ENCODE peak calls at places on chromosomes 13 and 19, in five cellular contexts. One of them, this sample, is unnamed.

GRCh38 chr13:97018029-97018819 is 23.9 kb upstream of the OXGR1 start:
- DNase-seq in OCI-LY7: peak
- DNase-seq in GM23338: peak
- DNase-seq in GM23248: peak
- DNase-seq in neural progenitor cell: peak
- DNase-seq in this sample: peak

GRCh38 chr13:86608739-86609138 is 809.5 kb upstream of the SLITRK6 start:
- DNase-seq in OCI-LY7: no peak
- DNase-seq in GM23338: no peak
- DNase-seq in GM23248: no peak
- DNase-seq in neural progenitor cell: no peak
- DNase-seq in this sample: no peak

GRCh38 chr19:44278181-44278690 is 18.6 kb downstream of the ZNF233 start:
- DNase-seq in OCI-LY7: no peak
- DNase-seq in GM23338: no peak
- DNase-seq in GM23248: peak
- DNase-seq in neural progenitor cell: no peak
- DNase-seq in this sample: no peak

GRCh38 chr13:52846567-52847321 is 1.7 kb downstream of the PCDH8 start:
- DNase-seq in OCI-LY7: no peak
- DNase-seq in GM23338: peak
- DNase-seq in GM23248: peak
- DNase-seq in neural progenitor cell: peak
- DNase-seq in this sample: peak

GRCh38 chr19:29966594-29967249 is 24.7 kb downstream of the URI1 start:
- DNase-seq in OCI-LY7: peak
- DNase-seq in GM23338: peak
- DNase-seq in GM23248: peak
- DNase-seq in neural progenitor cell: no peak
- DNase-seq in this sample: no peak

GRCh38 chr19:55459950-55460657 is 1.3 kb downstream of the ISOC2 start:
- DNase-seq in OCI-LY7: no peak
- DNase-seq in GM23338: no peak
- DNase-seq in GM23248: peak
- DNase-seq in neural progenitor cell: no peak
- DNase-seq in this sample: no peak

GRCh38 chr19:5354403-5354802 is 13.8 kb upstream of the PTPRS start:
- DNase-seq in OCI-LY7: no peak
- DNase-seq in GM23338: peak
- DNase-seq in GM23248: peak
- DNase-seq in neural progenitor cell: peak
- DNase-seq in this sample: no peak

GRCh38 chr19:35596366-35596999 is 10.5 kb downstream of the PMIS2 start:
- DNase-seq in OCI-LY7: peak
- DNase-seq in GM23338: peak
- DNase-seq in GM23248: no peak
- DNase-seq in neural progenitor cell: no peak
- DNase-seq in this sample: no peak

GRCh38 chr13:113093580-113094409 is 11.8 kb upstream of the F7 start:
- DNase-seq in OCI-LY7: no peak
- DNase-seq in GM23338: no peak
- DNase-seq in GM23248: no peak
- DNase-seq in neural progenitor cell: no peak
- DNase-seq in this sample: no peak

GRCh38 chr13:111943229-111943795 is 123.6 kb upstream of the SOX1 start:
- DNase-seq in OCI-LY7: no peak
- DNase-seq in GM23338: no peak
- DNase-seq in GM23248: no peak
- DNase-seq in neural progenitor cell: no peak
- DNase-seq in this sample: no peak

GRCh38 chr13:53001871-53002270 is 26.7 kb upstream of the OLFM4 start:
- DNase-seq in OCI-LY7: no peak
- DNase-seq in GM23338: no peak
- DNase-seq in GM23248: no peak
- DNase-seq in neural progenitor cell: no peak
- DNase-seq in this sample: no peak

GRCh38 chr19:49098795-49099194 is 13.5 kb downstream of the SNRNP70 start:
- DNase-seq in OCI-LY7: no peak
- DNase-seq in GM23338: no peak
- DNase-seq in GM23248: no peak
- DNase-seq in neural progenitor cell: no peak
- DNase-seq in this sample: no peak

GRCh38 chr19:51971624-51972023 is 15.0 kb downstream of the ZNF350 start:
- DNase-seq in OCI-LY7: peak
- DNase-seq in GM23338: peak
- DNase-seq in GM23248: peak
- DNase-seq in neural progenitor cell: peak
- DNase-seq in this sample: no peak

GRCh38 chr19:35224681-35225604 is 3.6 kb downstream of the FAM187B start:
- DNase-seq in OCI-LY7: peak
- DNase-seq in GM23338: peak
- DNase-seq in GM23248: no peak
- DNase-seq in neural progenitor cell: no peak
- DNase-seq in this sample: no peak

GRCh38 chr13:52809310-52809769 is 39.1 kb downstream of the PCDH8 start:
- DNase-seq in OCI-LY7: peak
- DNase-seq in GM23338: peak
- DNase-seq in GM23248: peak
- DNase-seq in neural progenitor cell: peak
- DNase-seq in this sample: peak

GRCh38 chr19:39133431-39134270 is 8.1 kb downstream of the PAK4 start:
- DNase-seq in OCI-LY7: no peak
- DNase-seq in GM23338: peak
- DNase-seq in GM23248: no peak
- DNase-seq in neural progenitor cell: peak
- DNase-seq in this sample: no peak

GRCh38 chr13:67967031-67967430 is 736.9 kb upstream of the PCDH9 start:
- DNase-seq in OCI-LY7: no peak
- DNase-seq in GM23338: no peak
- DNase-seq in GM23248: no peak
- DNase-seq in neural progenitor cell: no peak
- DNase-seq in this sample: no peak

GRCh38 chr19:55165952-55166529 is 372 bp downstream of the DNAAF3 start:
- DNase-seq in OCI-LY7: peak
- DNase-seq in GM23338: peak
- DNase-seq in GM23248: peak
- DNase-seq in neural progenitor cell: peak
- DNase-seq in this sample: peak

GRCh38 chr13:30607908-30608307 is 9.8 kb upstream of the USPL1 start:
- DNase-seq in OCI-LY7: peak
- DNase-seq in GM23338: no peak
- DNase-seq in GM23248: no peak
- DNase-seq in neural progenitor cell: no peak
- DNase-seq in this sample: no peak

GRCh38 chr19:11166281-11167142 is 10.9 kb upstream of the SPC24 start:
- DNase-seq in OCI-LY7: no peak
- DNase-seq in GM23338: no peak
- DNase-seq in GM23248: peak
- DNase-seq in neural progenitor cell: no peak
- DNase-seq in this sample: no peak

GRCh38 chr19:2332341-2333026 is 4.0 kb downstream of the SPPL2B start:
- DNase-seq in OCI-LY7: peak
- DNase-seq in GM23338: no peak
- DNase-seq in GM23248: no peak
- DNase-seq in neural progenitor cell: no peak
- DNase-seq in this sample: no peak

GRCh38 chr19:46076951-46077814 is 36.4 kb upstream of the IGFL4 start:
- DNase-seq in OCI-LY7: peak
- DNase-seq in GM23338: peak
- DNase-seq in GM23248: peak
- DNase-seq in neural progenitor cell: peak
- DNase-seq in this sample: peak

GRCh38 chr19:33927789-33928457 is 131.3 kb downstream of the KCTD15 start:
- DNase-seq in OCI-LY7: no peak
- DNase-seq in GM23338: peak
- DNase-seq in GM23248: no peak
- DNase-seq in neural progenitor cell: no peak
- DNase-seq in this sample: no peak

GRCh38 chr13:19605161-19605955 is 28.1 kb upstream of the MPHOSPH8 start:
- DNase-seq in OCI-LY7: no peak
- DNase-seq in GM23338: no peak
- DNase-seq in GM23248: no peak
- DNase-seq in neural progenitor cell: no peak
- DNase-seq in this sample: no peak

GRCh38 chr13:99766641-99767045 is 204.9 kb downstream of the ZIC5 start:
- DNase-seq in OCI-LY7: no peak
- DNase-seq in GM23338: peak
- DNase-seq in GM23248: no peak
- DNase-seq in neural progenitor cell: peak
- DNase-seq in this sample: no peak

GRCh38 chr13:101751488-101751887 is 299.0 kb downstream of the ITGBL1 start:
- DNase-seq in OCI-LY7: no peak
- DNase-seq in GM23338: peak
- DNase-seq in GM23248: peak
- DNase-seq in neural progenitor cell: no peak
- DNase-seq in this sample: peak

DNA sequence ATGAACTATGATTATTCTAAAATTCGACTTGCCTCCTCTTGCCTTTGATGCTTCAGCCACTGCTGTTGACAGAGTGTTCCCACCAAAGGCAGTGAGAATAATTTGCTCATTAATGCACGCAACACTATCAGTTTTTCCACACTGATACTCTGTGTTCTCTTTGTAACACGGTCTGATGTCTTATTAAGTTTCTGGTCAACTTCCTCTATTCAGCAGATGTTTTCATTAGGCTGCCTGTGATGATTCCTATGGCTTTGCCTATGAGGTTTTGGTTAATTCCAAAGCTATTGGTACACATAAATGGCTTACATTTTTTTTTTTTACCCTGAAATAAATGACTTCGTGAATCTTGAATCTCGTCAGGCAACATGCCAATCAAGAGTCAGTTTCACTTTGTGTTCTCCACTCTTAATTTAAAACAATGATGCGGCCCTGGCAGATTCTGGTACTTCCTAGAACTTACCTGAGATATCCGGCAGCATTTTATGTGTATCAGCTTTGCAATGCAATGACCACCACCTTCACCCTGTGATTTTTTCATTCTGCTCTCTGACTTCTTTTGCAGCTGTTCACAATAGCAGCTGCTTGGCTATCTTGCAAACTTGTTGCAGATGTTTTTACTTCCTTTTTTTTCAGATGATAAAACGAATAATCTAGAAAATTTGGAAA is 27.5 kb upstream of the KL start:
- DNase-seq in OCI-LY7: peak
- DNase-seq in GM23338: no peak
- DNase-seq in GM23248: peak
- DNase-seq in neural progenitor cell: no peak
- DNase-seq in this sample: no peak
- H3K27ac ChIP-seq in OCI-LY7: peak
- H3K27ac ChIP-seq in GM23338: no peak
- H3K27ac ChIP-seq in GM23248: no peak
- H3K27ac ChIP-seq in neural progenitor cell: no peak
- H3K27ac ChIP-seq in this sample: no peak

GRCh38 chr13:23510979-23511735 is 59.1 kb upstream of the TNFRSF19 start:
- DNase-seq in OCI-LY7: peak
- DNase-seq in GM23338: peak
- DNase-seq in GM23248: peak
- DNase-seq in neural progenitor cell: peak
- DNase-seq in this sample: peak
- TF ChIP-seq EZH2phosphoT487 in OCI-LY7: no peak
- TF ChIP-seq EZH2phosphoT487 in GM23338: no peak
- TF ChIP-seq EZH2phosphoT487 in GM23248: no peak
- TF ChIP-seq EZH2phosphoT487 in neural progenitor cell: no peak
- TF ChIP-seq EZH2phosphoT487 in this sample: no peak

DNA sequence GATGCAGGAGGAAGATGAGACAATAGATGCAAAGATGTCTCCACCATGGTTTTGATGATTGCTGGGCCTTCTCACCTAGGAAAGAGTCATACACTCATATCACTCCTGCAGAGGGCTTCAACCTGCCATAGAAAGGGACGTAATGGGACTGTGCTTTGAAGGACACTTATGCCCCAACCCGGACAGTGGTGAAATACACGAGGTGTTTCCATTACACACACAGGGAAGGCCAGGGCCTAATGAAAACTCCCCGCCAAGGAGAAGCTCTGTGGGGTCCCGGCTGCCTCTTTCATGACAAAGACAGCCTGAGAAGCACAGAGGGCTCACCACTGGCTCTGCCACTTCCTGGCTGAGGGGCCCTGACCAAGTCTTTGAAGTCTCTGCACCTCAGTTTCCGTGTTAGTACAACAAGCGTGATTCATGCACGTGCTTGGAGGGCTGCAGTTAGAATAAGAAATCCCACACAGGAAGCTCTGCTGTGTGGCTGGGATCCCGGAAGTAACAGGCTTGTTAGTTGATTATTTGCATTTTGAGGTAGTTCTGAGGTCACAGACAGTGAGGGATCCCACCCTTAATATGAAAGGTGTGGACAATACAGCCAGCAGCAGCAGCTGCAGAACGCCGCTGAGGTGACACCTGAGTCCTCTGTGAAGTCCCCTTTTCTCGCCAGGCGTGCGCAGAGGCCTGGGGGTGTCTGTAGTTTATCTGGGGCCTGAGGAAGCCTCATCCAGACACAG is 61.8 kb upstream of the ATP12A start:
- DNase-seq in OCI-LY7: peak
- DNase-seq in GM23338: no peak
- DNase-seq in GM23248: no peak
- DNase-seq in neural progenitor cell: no peak
- DNase-seq in this sample: no peak
- H3K27ac ChIP-seq in OCI-LY7: peak
- H3K27ac ChIP-seq in GM23338: no peak
- H3K27ac ChIP-seq in GM23248: no peak
- H3K27ac ChIP-seq in neural progenitor cell: no peak
- H3K27ac ChIP-seq in this sample: peak

GRCh38 chr13:49922301-49922700 is 13.8 kb downstream of the SPRYD7 start:
- DNase-seq in OCI-LY7: no peak
- DNase-seq in GM23338: no peak
- DNase-seq in GM23248: no peak
- DNase-seq in neural progenitor cell: no peak
- DNase-seq in this sample: no peak

GRCh38 chr13:49932066-49932465 is 4.1 kb downstream of the SPRYD7 start:
- DNase-seq in OCI-LY7: no peak
- DNase-seq in GM23338: no peak
- DNase-seq in GM23248: no peak
- DNase-seq in neural progenitor cell: no peak
- DNase-seq in this sample: no peak

GRCh38 chr13:49926019-49926418 is 10.1 kb downstream of the SPRYD7 start:
- DNase-seq in OCI-LY7: peak
- DNase-seq in GM23338: no peak
- DNase-seq in GM23248: no peak
- DNase-seq in neural progenitor cell: no peak
- DNase-seq in this sample: no peak

GRCh38 chr13:49932868-49933267 is 3.3 kb downstream of the SPRYD7 start:
- DNase-seq in OCI-LY7: no peak
- DNase-seq in GM23338: no peak
- DNase-seq in GM23248: no peak
- DNase-seq in neural progenitor cell: no peak
- DNase-seq in this sample: no peak

DNA sequence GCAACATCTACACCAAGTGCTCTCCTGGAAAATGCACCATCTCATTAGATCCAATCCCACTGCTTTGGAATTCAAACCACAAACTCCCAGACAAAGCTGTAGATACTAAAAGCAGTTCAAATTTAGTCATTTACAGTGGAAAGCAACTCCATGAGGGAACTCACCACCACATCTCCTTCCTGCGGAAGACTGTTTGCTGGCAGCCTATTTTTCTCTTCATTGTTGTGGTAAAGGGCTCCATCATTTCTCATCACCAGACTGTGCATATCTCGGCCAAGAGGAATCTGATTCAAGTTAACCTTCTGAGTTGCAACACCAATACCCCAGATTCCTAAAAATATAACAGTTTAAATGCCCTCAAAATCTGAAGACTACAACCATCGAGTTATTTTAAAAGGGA is 8.4 kb downstream of the SPRYD7 start:
- DNase-seq in OCI-LY7: no peak
- DNase-seq in GM23338: no peak
- DNase-seq in GM23248: peak
- DNase-seq in neural progenitor cell: no peak
- DNase-seq in this sample: no peak
- TF ChIP-seq EZH2phosphoT487 in OCI-LY7: no peak
- TF ChIP-seq EZH2phosphoT487 in GM23338: no peak
- TF ChIP-seq EZH2phosphoT487 in GM23248: no peak
- TF ChIP-seq EZH2phosphoT487 in neural progenitor cell: no peak
- TF ChIP-seq EZH2phosphoT487 in this sample: no peak

This sample was measured in hepatocyte.